ENCODE peak calls at places on chromosome 18, in seven cellular contexts. One of them, this sample, is unnamed. For H3K4me1, the result is how much of the 10 kb centered on the place peaks cover.

GRCh38 chr18:41881285-41881684 is 73.7 kb upstream of the PIK3C3 start:
- DNase-seq in H9: no peak
- DNase-seq in GM23248: peak
- DNase-seq in HCT116: no peak
- DNase-seq in hepatocyte: no peak
- DNase-seq in neuronal stem cell: no peak
- DNase-seq in fibroblast of lung: peak
- DNase-seq in this sample: peak

GRCh38 chr18:33612632-33613031 is 34.6 kb downstream of the ASXL3 start:
- DNase-seq in GM23248: no peak
- DNase-seq in HCT116: no peak
- DNase-seq in hepatocyte: no peak
- DNase-seq in H9: no peak
- DNase-seq in neuronal stem cell: no peak
- DNase-seq in fibroblast of lung: no peak
- DNase-seq in this sample: no peak

GRCh38 chr18:50594931-50595330 is 35.0 kb downstream of the MAPK4 start:
- DNase-seq in fibroblast of lung: no peak
- DNase-seq in neuronal stem cell: no peak
- DNase-seq in H9: no peak
- DNase-seq in hepatocyte: no peak
- DNase-seq in HCT116: no peak
- DNase-seq in GM23248: no peak
- DNase-seq in this sample: no peak

GRCh38 chr18:43661570-43661969 is 384.3 kb upstream of the SYT4 start:
- DNase-seq in hepatocyte: peak
- DNase-seq in GM23248: peak
- DNase-seq in fibroblast of lung: peak
- DNase-seq in neuronal stem cell: peak
- DNase-seq in H9: peak
- DNase-seq in HCT116: no peak
- DNase-seq in this sample: peak

GRCh38 chr18:74241970-74242369 is 49.8 kb downstream of the CYB5A start:
- DNase-seq in H9: no peak
- DNase-seq in neuronal stem cell: no peak
- DNase-seq in fibroblast of lung: no peak
- DNase-seq in GM23248: no peak
- DNase-seq in hepatocyte: no peak
- DNase-seq in HCT116: no peak
- DNase-seq in this sample: no peak

GRCh38 chr18:41378628-41379027 is 576.4 kb upstream of the PIK3C3 start:
- DNase-seq in fibroblast of lung: peak
- DNase-seq in neuronal stem cell: peak
- DNase-seq in hepatocyte: peak
- DNase-seq in HCT116: no peak
- DNase-seq in GM23248: peak
- DNase-seq in H9: no peak
- DNase-seq in this sample: no peak

GRCh38 chr18:72360628-72361027 is 183.5 kb downstream of the CBLN2 start:
- DNase-seq in H9: no peak
- DNase-seq in hepatocyte: no peak
- DNase-seq in fibroblast of lung: no peak
- DNase-seq in GM23248: no peak
- DNase-seq in neuronal stem cell: no peak
- DNase-seq in HCT116: no peak
- DNase-seq in this sample: no peak

GRCh38 chr18:12159446-12159845 is 65.8 kb downstream of the ANKRD62 start:
- DNase-seq in GM23248: peak
- DNase-seq in HCT116: no peak
- DNase-seq in fibroblast of lung: no peak
- DNase-seq in H9: no peak
- DNase-seq in neuronal stem cell: no peak
- DNase-seq in hepatocyte: peak
- DNase-seq in this sample: peak

GRCh38 chr18:22032392-22032961 is 136.9 kb upstream of the GATA6 start:
- DNase-seq in hepatocyte: peak
- DNase-seq in GM23248: peak
- DNase-seq in HCT116: peak
- DNase-seq in H9: no peak
- DNase-seq in fibroblast of lung: peak
- DNase-seq in neuronal stem cell: peak
- DNase-seq in this sample: peak

GRCh38 chr18:26453370-26454030 is 94.9 kb downstream of the KCTD1 start:
- DNase-seq in fibroblast of lung: no peak
- DNase-seq in GM23248: no peak
- DNase-seq in hepatocyte: no peak
- DNase-seq in HCT116: no peak
- DNase-seq in H9: no peak
- DNase-seq in neuronal stem cell: no peak
- DNase-seq in this sample: no peak

DNA sequence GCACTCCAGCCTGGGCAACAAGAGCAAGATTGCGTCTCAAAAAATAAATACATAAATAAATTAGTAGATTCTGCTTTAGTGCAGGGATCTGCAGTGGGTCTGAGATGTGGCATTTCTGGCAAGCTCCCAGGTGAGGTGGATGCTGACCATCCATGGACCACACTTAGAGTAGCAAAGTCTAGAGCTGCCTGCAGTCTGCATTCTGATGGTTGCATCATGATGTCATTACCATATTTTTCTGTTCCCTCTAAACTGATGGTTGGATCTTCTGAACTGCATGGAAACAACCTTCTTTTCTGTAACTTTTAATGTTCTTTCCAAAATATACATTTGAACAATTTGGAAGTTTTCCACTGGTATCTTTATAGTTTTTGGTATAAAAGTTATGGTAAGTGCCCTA is 42.9 kb downstream of the MYL12B start:
- DNase-seq in H9: no peak
- DNase-seq in neuronal stem cell: no peak
- DNase-seq in GM23248: peak
- DNase-seq in hepatocyte: no peak
- DNase-seq in fibroblast of lung: peak
- DNase-seq in HCT116: no peak
- DNase-seq in this sample: no peak
- H3K4me2 ChIP-seq in H9: no peak
- H3K4me2 ChIP-seq in neuronal stem cell: no peak
- H3K4me2 ChIP-seq in GM23248: peak
- H3K4me2 ChIP-seq in hepatocyte: no peak
- H3K4me2 ChIP-seq in fibroblast of lung: no peak
- H3K4me2 ChIP-seq in HCT116: no peak
- H3K4me2 ChIP-seq in this sample: peak

GRCh38 chr18:55433140-55433539 is 154.9 kb downstream of the TCF4 start:
- DNase-seq in hepatocyte: no peak
- DNase-seq in neuronal stem cell: no peak
- DNase-seq in fibroblast of lung: no peak
- DNase-seq in H9: no peak
- DNase-seq in GM23248: no peak
- DNase-seq in HCT116: no peak
- DNase-seq in this sample: no peak

GRCh38 chr18:55432307-55433040 is 155.5 kb downstream of the TCF4 start:
- DNase-seq in HCT116: no peak
- DNase-seq in GM23248: no peak
- DNase-seq in hepatocyte: no peak
- DNase-seq in neuronal stem cell: no peak
- DNase-seq in H9: no peak
- DNase-seq in fibroblast of lung: no peak
- DNase-seq in this sample: no peak

GRCh38 chr18:55433688-55434087 is 154.3 kb downstream of the TCF4 start:
- DNase-seq in HCT116: no peak
- DNase-seq in neuronal stem cell: no peak
- DNase-seq in GM23248: no peak
- DNase-seq in fibroblast of lung: no peak
- DNase-seq in H9: no peak
- DNase-seq in hepatocyte: no peak
- DNase-seq in this sample: no peak

GRCh38 chr18:55427951-55428350 is 160.0 kb downstream of the TCF4 start:
- DNase-seq in HCT116: no peak
- DNase-seq in GM23248: peak
- DNase-seq in fibroblast of lung: no peak
- DNase-seq in H9: no peak
- DNase-seq in hepatocyte: no peak
- DNase-seq in neuronal stem cell: no peak
- DNase-seq in this sample: no peak

DNA sequence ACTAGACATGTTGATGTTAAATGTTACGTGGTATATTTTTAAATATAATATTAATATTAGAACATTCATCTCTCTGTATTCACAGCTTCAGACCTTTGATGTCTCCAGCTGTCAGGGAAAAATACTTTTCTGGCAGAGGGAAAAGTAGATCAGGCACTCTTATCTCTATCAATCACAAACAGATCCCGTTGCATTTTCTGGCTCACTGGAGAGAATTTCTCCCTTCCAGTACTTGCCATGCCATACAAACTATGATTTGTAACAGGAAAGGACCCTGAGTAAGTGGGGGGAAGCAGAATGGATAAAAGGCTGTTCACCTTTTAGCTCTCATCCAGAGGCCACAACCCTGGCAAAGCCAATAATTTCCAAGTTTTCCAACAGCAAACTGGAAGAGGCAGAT is 158.0 kb downstream of the TCF4 start:
- DNase-seq in H9: no peak
- DNase-seq in fibroblast of lung: peak
- DNase-seq in hepatocyte: no peak
- DNase-seq in GM23248: no peak
- DNase-seq in HCT116: no peak
- DNase-seq in neuronal stem cell: no peak
- DNase-seq in this sample: no peak
- H3K4me1 ChIP-seq in H9: under half
- H3K4me1 ChIP-seq in fibroblast of lung: under half
- H3K4me1 ChIP-seq in hepatocyte: under half
- H3K4me1 ChIP-seq in GM23248: under half
- H3K4me1 ChIP-seq in HCT116: under half
- H3K4me1 ChIP-seq in neuronal stem cell: under half
- H3K4me1 ChIP-seq in this sample: under half

GRCh38 chr18:13527256-13527655 is 199.1 kb downstream of the FAM210A start:
- DNase-seq in GM23248: no peak
- DNase-seq in neuronal stem cell: no peak
- DNase-seq in H9: no peak
- DNase-seq in fibroblast of lung: no peak
- DNase-seq in hepatocyte: no peak
- DNase-seq in HCT116: no peak
- DNase-seq in this sample: no peak

GRCh38 chr18:13527730-13528129 is 198.6 kb downstream of the FAM210A start:
- DNase-seq in GM23248: no peak
- DNase-seq in neuronal stem cell: no peak
- DNase-seq in H9: no peak
- DNase-seq in HCT116: no peak
- DNase-seq in fibroblast of lung: no peak
- DNase-seq in hepatocyte: no peak
- DNase-seq in this sample: no peak

GRCh38 chr18:13530879-13531387 is 195.4 kb downstream of the FAM210A start:
- DNase-seq in neuronal stem cell: peak
- DNase-seq in H9: peak
- DNase-seq in GM23248: peak
- DNase-seq in fibroblast of lung: peak
- DNase-seq in HCT116: peak
- DNase-seq in hepatocyte: peak
- DNase-seq in this sample: no peak

GRCh38 chr18:13530215-13530878 is 196.0 kb downstream of the FAM210A start:
- DNase-seq in GM23248: no peak
- DNase-seq in neuronal stem cell: no peak
- DNase-seq in hepatocyte: no peak
- DNase-seq in HCT116: no peak
- DNase-seq in fibroblast of lung: no peak
- DNase-seq in H9: no peak
- DNase-seq in this sample: no peak

DNA sequence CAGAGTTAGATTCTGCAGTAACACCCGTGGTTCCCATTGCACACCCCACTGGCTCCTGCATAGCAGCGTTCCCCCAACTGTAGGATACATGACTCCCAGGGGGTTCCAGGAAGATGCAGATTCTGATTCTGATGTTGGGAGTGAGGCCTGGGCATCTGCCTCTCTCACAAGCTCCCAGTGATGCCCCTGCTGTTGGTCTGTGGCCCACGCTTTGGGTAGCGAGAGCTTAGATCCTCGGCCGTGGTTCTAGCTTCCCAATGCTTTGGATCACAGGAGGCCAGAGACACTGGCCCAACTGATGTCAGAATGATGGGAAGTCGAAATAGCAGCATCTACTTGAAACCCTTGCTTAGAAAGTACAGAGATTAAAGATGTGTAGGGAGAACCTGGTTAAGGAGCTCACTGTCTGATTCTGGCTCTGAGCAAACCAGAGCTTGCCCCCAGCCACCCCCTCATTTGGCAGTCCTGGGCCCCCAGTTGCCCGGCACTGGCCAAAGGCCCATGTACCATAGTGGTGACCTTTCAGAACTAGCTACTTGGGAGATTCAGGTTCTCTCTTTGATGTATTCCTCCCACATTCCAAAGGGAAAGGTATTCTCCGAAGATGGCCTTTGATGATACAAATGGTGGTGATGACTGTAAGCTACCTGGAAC is 197.5 kb downstream of the FAM210A start:
- DNase-seq in H9: no peak
- DNase-seq in neuronal stem cell: no peak
- DNase-seq in HCT116: no peak
- DNase-seq in GM23248: no peak
- DNase-seq in fibroblast of lung: no peak
- DNase-seq in hepatocyte: no peak
- DNase-seq in this sample: no peak
- H3K4me2 ChIP-seq in H9: no peak
- H3K4me2 ChIP-seq in neuronal stem cell: no peak
- H3K4me2 ChIP-seq in HCT116: no peak
- H3K4me2 ChIP-seq in GM23248: no peak
- H3K4me2 ChIP-seq in fibroblast of lung: no peak
- H3K4me2 ChIP-seq in hepatocyte: no peak
- H3K4me2 ChIP-seq in this sample: no peak

GRCh38 chr18:9738266-9738969 is 30.3 kb downstream of the RAB31 start:
- DNase-seq in fibroblast of lung: no peak
- DNase-seq in neuronal stem cell: no peak
- DNase-seq in hepatocyte: no peak
- DNase-seq in H9: no peak
- DNase-seq in HCT116: no peak
- DNase-seq in GM23248: no peak
- DNase-seq in this sample: no peak

GRCh38 chr18:9739516-9739915 is 31.4 kb downstream of the RAB31 start:
- DNase-seq in HCT116: no peak
- DNase-seq in hepatocyte: no peak
- DNase-seq in GM23248: peak
- DNase-seq in neuronal stem cell: no peak
- DNase-seq in H9: no peak
- DNase-seq in fibroblast of lung: no peak
- DNase-seq in this sample: no peak

GRCh38 chr18:9741821-9742541 is 33.9 kb downstream of the RAB31 start:
- DNase-seq in neuronal stem cell: no peak
- DNase-seq in hepatocyte: no peak
- DNase-seq in fibroblast of lung: no peak
- DNase-seq in GM23248: peak
- DNase-seq in HCT116: no peak
- DNase-seq in H9: peak
- DNase-seq in this sample: no peak

GRCh38 chr18:9741461-9741820 is 33.3 kb downstream of the RAB31 start:
- DNase-seq in H9: no peak
- DNase-seq in hepatocyte: no peak
- DNase-seq in GM23248: peak
- DNase-seq in neuronal stem cell: no peak
- DNase-seq in HCT116: no peak
- DNase-seq in fibroblast of lung: no peak
- DNase-seq in this sample: no peak

DNA sequence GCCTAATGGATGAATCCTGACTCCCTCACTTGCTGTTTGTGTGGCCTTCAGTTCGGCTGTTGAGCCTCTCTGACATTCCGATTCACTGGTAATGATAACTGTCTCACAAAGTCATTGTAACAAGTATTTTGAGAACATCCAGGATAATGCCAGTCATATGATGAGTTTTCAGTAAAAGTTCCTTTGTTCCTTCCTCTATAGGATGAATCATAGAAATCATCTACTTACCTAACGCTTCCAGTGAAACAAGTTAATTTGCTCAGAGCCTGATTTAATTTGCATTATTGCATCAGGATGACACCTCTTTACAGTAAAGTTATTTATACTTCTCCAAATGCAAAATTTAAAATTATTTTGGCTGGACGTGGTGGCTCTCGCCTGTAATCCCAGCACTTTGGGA is 32.0 kb downstream of the RAB31 start:
- DNase-seq in neuronal stem cell: no peak
- DNase-seq in GM23248: peak
- DNase-seq in H9: no peak
- DNase-seq in hepatocyte: no peak
- DNase-seq in HCT116: no peak
- DNase-seq in fibroblast of lung: no peak
- DNase-seq in this sample: no peak
- H3K4me1 ChIP-seq in neuronal stem cell: under half
- H3K4me1 ChIP-seq in GM23248: half or more
- H3K4me1 ChIP-seq in H9: under half
- H3K4me1 ChIP-seq in hepatocyte: under half
- H3K4me1 ChIP-seq in HCT116: half or more
- H3K4me1 ChIP-seq in fibroblast of lung: under half
- H3K4me1 ChIP-seq in this sample: under half

This sample was measured in keratinocyte.